ENCODE peak calls at places on chromosomes 16 and 17, in nine cellular contexts. Y is psoas muscle; Q is lower lobe of right lung; E is cardiac muscle cell; G is mesendoderm; T is PC-3; U is CD8-positive, alpha-beta memory T cell; W is GM12878; A is body of pancreas. D is an unnamed sample. For H3K4me1, the result is how much of the 10 kb centered on the place peaks cover.

GRCh38 chr17:80862341-80862969 is 129.2 kb upstream of the CHMP6 start:
- DNase-seq in T (no peak), W (no peak), Y (no peak), E (no peak), G (no peak), A (no peak), U (no peak), Q (peak), D (no peak)

GRCh38 chr17:73720187-73720834 is 76.1 kb upstream of the SDK2 start:
- DNase-seq in W (no peak), A (no peak), Q (no peak), Y (no peak), G (peak), T (no peak), U (no peak), E (no peak), D (no peak)

GRCh38 chr16:70737377-70738082 is 51.7 kb upstream of the MTSS2 start:
- DNase-seq in G (no peak), U (peak), Q (peak), E (peak), T (no peak), A (no peak), Y (peak), W (peak), D (peak)

GRCh38 chr17:49843774-49844350 is 4.0 kb downstream of the TAC4 start:
- DNase-seq in T (peak), W (no peak), U (no peak), G (peak), E (no peak), Q (no peak), A (no peak), Y (no peak), D (no peak)

GRCh38 chr17:80942360-80943345 is 49.0 kb upstream of the CHMP6 start:
- DNase-seq in Y (peak), W (no peak), U (no peak), A (peak), T (no peak), E (peak), Q (peak), G (no peak), D (no peak)

GRCh38 chr16:11163761-11164261 is 92.2 kb downstream of the SOCS1 start:
- DNase-seq in W (no peak), U (no peak), G (no peak), T (no peak), Y (no peak), E (no peak), A (no peak), Q (no peak), D (no peak)

GRCh38 chr17:78272181-78272913 is 40.9 kb downstream of the TMEM235 start:
- DNase-seq in E (peak), A (peak), Q (peak), G (peak), T (peak), W (no peak), U (no peak), Y (no peak), D (peak)

GRCh38 chr17:78138204-78139060 is 7.8 kb upstream of the C17orf99 start:
- DNase-seq in T (no peak), G (no peak), W (no peak), Y (no peak), E (no peak), Q (no peak), U (no peak), A (no peak), D (peak)

GRCh38 chr16:77700846-77701245 is 21.5 kb upstream of the NUDT7 start:
- DNase-seq in U (no peak), E (no peak), T (no peak), G (no peak), A (no peak), Q (no peak), Y (no peak), W (no peak), D (no peak)

GRCh38 chr16:31451681-31452351 is 7.5 kb upstream of the ARMC5 start:
- DNase-seq in A (peak), E (peak), W (no peak), Y (peak), U (no peak), Q (no peak), T (peak), G (peak), D (peak)

GRCh38 chr17:18037482-18037881 is 1.5 kb downstream of the ATPAF2 start:
- DNase-seq in Q (no peak), W (no peak), A (no peak), E (no peak), G (no peak), Y (no peak), U (no peak), T (no peak), D (no peak)

GRCh38 chr16:24737391-24737871 is 8.0 kb downstream of the TNRC6A start:
- DNase-seq in Q (no peak), T (peak), A (no peak), W (no peak), E (peak), Y (no peak), G (no peak), U (no peak), D (no peak)

GRCh38 chr16:12753203-12754023 is 50.3 kb downstream of the CPPED1 start:
- DNase-seq in Y (no peak), T (no peak), G (no peak), Q (no peak), W (no peak), U (no peak), A (no peak), E (no peak), D (peak)

GRCh38 chr17:83190601-83191387 is 111.4 kb downstream of the METRNL start:
- DNase-seq in W (no peak), E (no peak), G (no peak), A (no peak), T (no peak), U (no peak), Y (peak), Q (peak), D (peak)

GRCh38 chr17:41785876-41786226 is 660 bp downstream of the JUP start:
- DNase-seq in U (no peak), Q (peak), W (no peak), Y (no peak), T (peak), A (peak), E (no peak), G (peak), D (no peak)

GRCh38 chr17:73711184-73711583 is 66.9 kb upstream of the SDK2 start:
- DNase-seq in U (no peak), W (peak), A (no peak), E (no peak), G (no peak), T (no peak), Q (no peak), Y (no peak), D (no peak)

GRCh38 chr17:19309701-19310100 is 52.8 kb downstream of the B9D1 start:
- DNase-seq in G (peak), Y (no peak), E (no peak), U (no peak), T (no peak), W (no peak), A (no peak), Q (peak), D (no peak)

GRCh38 chr16:11560701-11561439 is 25.8 kb downstream of the LITAF start:
- DNase-seq in W (no peak), Y (no peak), U (peak), Q (no peak), A (no peak), G (peak), T (no peak), E (no peak), D (peak)

GRCh38 chr17:2025622-2026309 is 632 bp upstream of the RTN4RL1 start:
- DNase-seq in W (no peak), E (peak), A (peak), Y (peak), G (peak), T (peak), U (no peak), Q (peak), D (peak)

GRCh38 chr17:19448341-19449268 is 37.6 kb downstream of the RNF112 start:
- DNase-seq in A (no peak), T (peak), G (no peak), U (no peak), Q (no peak), Y (no peak), W (no peak), E (peak), D (no peak)

GRCh38 chr17:46883871-46884270 is 32.5 kb downstream of the WNT9B start:
- DNase-seq in W (no peak), Q (no peak), E (no peak), U (no peak), Y (no peak), T (no peak), A (no peak), G (no peak), D (no peak)

GRCh38 chr17:70076189-70076588 is 1.2 kb downstream of the KCNJ16 start:
- DNase-seq in U (no peak), Q (no peak), G (no peak), T (no peak), Y (no peak), W (no peak), A (no peak), E (peak), D (no peak)

GRCh38 chr17:40309031-40309937 is at the start of gene RARA:
- DNase-seq in T (no peak), W (no peak), Y (peak), U (no peak), Q (peak), G (peak), A (peak), E (peak), D (peak)

GRCh38 chr16:15682105-15682570 is 32.1 kb downstream of the NDE1 start:
- DNase-seq in A (peak), T (peak), Y (peak), W (no peak), U (no peak), Q (peak), G (peak), E (peak), D (no peak)

GRCh38 chr17:65966311-65966710 is 225.6 kb downstream of the CEP112 start:
- DNase-seq in Y (no peak), E (peak), T (no peak), U (no peak), W (no peak), G (no peak), A (no peak), Q (no peak), D (no peak)

GRCh38 chr17:39485555-39485954 is 24.3 kb downstream of the CDK12 start:
- DNase-seq in W (no peak), G (peak), A (no peak), E (peak), Y (no peak), T (peak), U (no peak), Q (no peak), D (no peak)

GRCh38 chr17:67624886-67625656 is 92.7 kb upstream of the NOL11 start:
- DNase-seq in T (no peak), Q (no peak), U (no peak), E (no peak), Y (no peak), G (peak), A (no peak), W (no peak), D (no peak)

GRCh38 chr17:44375196-44376017 is 11.8 kb upstream of the FAM171A2 start:
- DNase-seq in E (no peak), A (no peak), Q (no peak), W (no peak), U (no peak), T (no peak), G (peak), Y (no peak), D (no peak)

GRCh38 chr17:30950669-30951399 is 20.0 kb upstream of the RNF135 start:
- DNase-seq in T (peak), Y (peak), W (no peak), A (peak), U (no peak), Q (peak), G (no peak), E (peak), D (peak)

GRCh38 chr17:2883544-2884203 is 87.4 kb downstream of the RAP1GAP2 start:
- DNase-seq in Y (no peak), W (no peak), A (peak), U (no peak), E (peak), T (peak), Q (no peak), G (peak), D (no peak)

GRCh38 chr17:17819561-17819995 is 17.2 kb downstream of the SREBF1 start:
- DNase-seq in W (peak), T (peak), Q (peak), U (peak), E (peak), G (peak), Y (peak), A (peak), D (peak)

GRCh38 chr16:3998793-3999478 is 117.3 kb downstream of the ADCY9 start:
- DNase-seq in Y (peak), W (no peak), U (no peak), Q (peak), G (peak), E (peak), A (no peak), T (no peak), D (no peak)

GRCh38 chr16:57742543-57742942 is 7.0 kb downstream of the KATNB1 start:
- DNase-seq in E (no peak), A (no peak), G (peak), U (no peak), Y (no peak), W (no peak), Q (no peak), T (no peak), D (no peak)

GRCh38 chr17:13638855-13639458 is 37.2 kb upstream of the HS3ST3A1 start:
- DNase-seq in G (peak), W (no peak), E (peak), A (peak), T (peak), Y (no peak), U (no peak), Q (no peak), D (no peak)

GRCh38 chr17:76725580-76726230 is 701 bp downstream of the JMJD6 start:
- DNase-seq in Y (peak), T (peak), G (peak), U (peak), Q (peak), W (no peak), A (peak), E (peak), D (peak)

GRCh38 chr16:87384162-87384999 is 805 bp upstream of the FBXO31 start:
- DNase-seq in T (no peak), W (no peak), Y (peak), A (peak), Q (peak), E (no peak), G (no peak), U (no peak), D (peak)

GRCh38 chr17:4980644-4981216 is 6.7 kb downstream of the CAMTA2 start:
- DNase-seq in A (no peak), E (peak), Y (no peak), G (peak), Q (no peak), W (no peak), U (peak), T (peak), D (no peak)

GRCh38 chr16:66442502-66443268 is 15.6 kb downstream of the BEAN1 start:
- DNase-seq in Y (no peak), U (no peak), W (no peak), E (no peak), Q (no peak), A (no peak), T (no peak), G (no peak), D (no peak)

DNA sequence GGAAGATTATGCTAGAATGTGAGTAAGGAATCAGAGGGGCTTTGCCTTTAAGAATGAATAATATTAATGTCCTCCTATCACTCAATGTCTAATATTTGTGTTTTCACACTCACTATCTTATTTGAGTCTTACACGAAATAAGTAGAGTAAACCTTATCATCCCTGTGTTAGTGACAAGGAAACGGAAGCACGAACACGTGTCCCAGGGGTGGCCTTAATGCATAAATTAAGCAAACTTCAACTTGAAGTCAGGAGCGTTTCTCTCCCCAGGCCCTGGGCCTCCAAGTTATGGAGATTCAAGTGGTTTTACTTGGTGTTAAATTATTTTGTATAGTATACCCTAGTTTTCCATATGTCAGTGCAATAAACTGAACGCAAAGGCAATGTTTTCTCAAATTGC is 96.0 kb downstream of the WDR59 start:
- DNase-seq in A (no peak), Y (no peak), W (no peak), T (no peak), E (no peak), U (no peak), Q (no peak), G (no peak), D (no peak)
- H3K4me3 ChIP-seq in A (no peak), Y (no peak), W (no peak), T (no peak), E (no peak), U (no peak), Q (no peak), G (no peak), D (no peak)

DNA sequence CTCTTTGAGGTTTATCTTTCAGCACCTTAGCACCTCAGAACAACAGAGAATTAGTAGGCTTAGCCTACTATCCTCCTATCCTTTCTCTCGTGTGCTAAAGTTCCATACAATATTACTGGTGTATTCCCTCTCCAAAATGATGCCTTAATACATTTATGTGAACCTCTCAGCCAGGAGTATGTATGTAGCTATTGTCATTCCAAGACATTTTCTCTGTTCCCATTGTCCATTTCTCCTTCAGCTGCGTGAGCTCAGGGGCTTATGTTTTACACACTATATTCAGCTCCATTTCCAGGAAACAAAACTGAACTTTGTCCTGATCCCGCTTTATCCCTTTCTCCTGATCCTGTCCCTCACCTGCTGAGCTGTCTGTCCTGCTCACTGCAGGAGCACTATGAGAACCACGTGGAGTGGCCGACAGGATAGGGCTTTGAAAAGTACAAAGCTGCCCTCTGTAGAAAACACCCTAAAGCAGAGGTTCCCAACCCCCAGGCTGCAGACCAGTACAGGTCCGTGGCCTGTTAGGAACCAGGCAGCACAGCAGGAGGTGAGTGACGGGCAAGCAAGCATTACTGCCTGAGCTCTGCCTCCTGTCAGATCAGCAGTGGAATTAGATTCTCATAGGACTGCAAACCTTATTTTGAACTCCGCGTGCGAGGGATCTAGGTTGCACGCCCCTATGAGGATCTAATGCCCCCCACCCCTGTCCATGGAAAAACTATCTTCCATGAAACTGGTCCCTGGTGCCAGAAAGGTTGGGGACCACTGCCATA is 55.7 kb downstream of the CENPV start:
- DNase-seq in W (no peak), U (no peak), Q (no peak), T (no peak), E (no peak), Y (no peak), G (no peak), A (no peak), D (peak)
- H3K4me1 ChIP-seq in W (under half), U (under half), Q (under half), T (under half), E (under half), Y (under half), G (under half), A (under half), D (under half)

GRCh38 chr17:60747069-60747808 is 69.6 kb downstream of the BCAS3 start:
- DNase-seq in E (no peak), Y (no peak), A (no peak), G (no peak), W (no peak), T (no peak), Q (no peak), U (no peak), D (no peak)
- H3K27ac ChIP-seq in E (no peak), Y (no peak), A (no peak), G (no peak), W (no peak), T (no peak), Q (no peak), U (no peak), D (no peak)

GRCh38 chr17:29042679-29043538 is at the start of gene PIPOX:
- DNase-seq in E (peak), T (no peak), A (peak), Q (peak), G (peak), W (peak), Y (no peak), U (no peak), D (peak)

GRCh38 chr17:29045026-29045425 is 2.1 kb downstream of the PIPOX start:
- DNase-seq in U (no peak), G (no peak), E (no peak), Q (no peak), Y (no peak), W (no peak), T (no peak), A (no peak), D (no peak)

GRCh38 chr17:29046440-29046839 is 3.5 kb downstream of the PIPOX start:
- DNase-seq in A (no peak), G (peak), W (no peak), Q (no peak), U (no peak), E (peak), T (no peak), Y (no peak), D (peak)

GRCh38 chr17:29043539-29044165 is 711 bp downstream of the PIPOX start:
- DNase-seq in U (no peak), W (no peak), Q (no peak), E (no peak), A (no peak), Y (no peak), G (no peak), T (no peak), D (no peak)

GRCh38 chr17:29045734-29046133 is 2.8 kb downstream of the PIPOX start:
- DNase-seq in A (no peak), G (no peak), Q (no peak), U (no peak), W (no peak), T (no peak), Y (no peak), E (peak), D (peak)
- H3K4me3 ChIP-seq in A (no peak), G (no peak), Q (no peak), U (no peak), W (no peak), T (no peak), Y (no peak), E (no peak), D (peak)

GRCh38 chr17:61402978-61403845 is 3.6 kb downstream of the TBX2 start:
- DNase-seq in U (no peak), T (no peak), A (no peak), G (no peak), Q (peak), E (no peak), Y (no peak), W (no peak), D (no peak)
- H3K4me1 ChIP-seq in U (under half), T (under half), A (half or more), G (under half), Q (under half), E (under half), Y (under half), W (under half), D (under half)

GRCh38 chr17:68701046-68701445 is 99.9 kb upstream of the FAM20A start:
- DNase-seq in Q (no peak), T (no peak), Y (no peak), E (peak), G (peak), A (no peak), U (no peak), W (no peak), D (no peak)
- H3K27ac ChIP-seq in Q (no peak), T (no peak), Y (no peak), E (peak), G (no peak), A (no peak), U (no peak), W (no peak), D (no peak)

GRCh38 chr16:17224859-17225258 is 245.9 kb downstream of the XYLT1 start:
- DNase-seq in Q (no peak), E (peak), T (no peak), U (peak), A (peak), G (no peak), Y (peak), W (no peak), D (no peak)

GRCh38 chr16:17225551-17225950 is 245.2 kb downstream of the XYLT1 start:
- DNase-seq in G (no peak), Q (no peak), Y (no peak), T (no peak), E (no peak), W (no peak), U (no peak), A (no peak), D (no peak)

GRCh38 chr16:17224350-17224749 is 246.4 kb downstream of the XYLT1 start:
- DNase-seq in W (no peak), Y (no peak), E (no peak), G (no peak), U (no peak), T (no peak), Q (no peak), A (no peak), D (no peak)

GRCh38 chr16:17222756-17223411 is 247.9 kb downstream of the XYLT1 start:
- DNase-seq in A (no peak), T (no peak), Q (no peak), Y (peak), W (no peak), U (no peak), G (peak), E (no peak), D (no peak)

GRCh38 chr16:17223576-17223975 is 247.2 kb downstream of the XYLT1 start:
- DNase-seq in G (no peak), E (no peak), T (no peak), A (no peak), U (no peak), W (no peak), Y (no peak), Q (no peak), D (no peak)
- H3K4me3 ChIP-seq in G (no peak), E (no peak), T (no peak), A (no peak), U (no peak), W (no peak), Y (no peak), Q (no peak), D (no peak)